ENCODE peak calls at places on chromosomes 16 and 17, in four cellular contexts. Z is Peyer's patch, H is cardiac fibroblast, J is heart left ventricle. L is an unnamed sample.

GRCh38 chr17:4678448-4679026 is 25.4 kb downstream of the PELP1 start:
- DNase-seq in Z (no peak), H (peak; percentile 91), J (no peak), L (no peak)

GRCh38 chr17:11768106-11768505 is 169.8 kb downstream of the DNAH9 start:
- DNase-seq in Z (no peak), H (no peak), J (no peak), L (no peak)

GRCh38 chr17:42386784-42387183 is 1.5 kb downstream of the STAT3 start:
- DNase-seq in Z (no peak), H (no peak), J (no peak), L (no peak)

GRCh38 chr17:76562734-76563148 is 22.9 kb downstream of the PRCD start:
- DNase-seq in Z (no peak), H (peak; percentile 78), J (no peak), L (no peak)

GRCh38 chr16:81521141-81521626 is 76.6 kb downstream of the CMIP start:
- DNase-seq in Z (peak; percentile 80), H (no peak), J (no peak), L (no peak)

GRCh38 chr17:19237389-19238166 is 412 bp downstream of the EPN2 start:
- DNase-seq in Z (peak; percentile 25), H (no peak), J (peak; percentile 50), L (peak; percentile 50)

GRCh38 chr16:88479795-88480760 is 27.0 kb downstream of the ZFPM1 start:
- DNase-seq in Z (peak; percentile 83), H (no peak), J (no peak), L (no peak)

GRCh38 chr16:67236551-67237395 is 9.8 kb downstream of the TMEM208 start:
- DNase-seq in Z (no peak), H (peak; percentile 65), J (no peak), L (no peak)

GRCh38 chr17:72489273-72489641 is 368.4 kb downstream of the SOX9 start:
- DNase-seq in Z (no peak), H (no peak), J (no peak), L (no peak)

GRCh38 chr16:87333581-87334331 is 16.6 kb upstream of the C16orf95 start:
- DNase-seq in Z (no peak), H (no peak), J (no peak), L (peak; percentile 10)

GRCh38 chr16:86512301-86512859 is 2.1 kb downstream of the FOXF1 start:
- DNase-seq in Z (no peak), H (no peak), J (no peak), L (no peak)

GRCh38 chr16:77967054-77968035 is 55.0 kb upstream of the CLEC3A start:
- DNase-seq in Z (no peak), H (no peak), J (no peak), L (no peak)

GRCh38 chr17:30271102-30271501 is 20.6 kb downstream of the BLMH start:
- DNase-seq in Z (no peak), H (peak; percentile 71), J (no peak), L (no peak)

GRCh38 chr16:21301168-21301894 is 23.2 kb upstream of the CRYM start:
- DNase-seq in Z (peak; percentile 84), H (peak; percentile 77), J (peak; percentile 62), L (peak; percentile 61)

GRCh38 chr17:59516451-59516850 is 49.0 kb upstream of the DHX40 start:
- DNase-seq in Z (no peak), H (no peak), J (no peak), L (no peak)

GRCh38 chr17:40025991-40026815 is 11.0 kb downstream of the CSF3 start:
- DNase-seq in Z (no peak), H (peak; percentile 61), J (no peak), L (no peak)

GRCh38 chr17:65243838-65244237 is 106.7 kb downstream of the RGS9 start:
- DNase-seq in Z (no peak), H (peak; percentile 56), J (no peak), L (peak; percentile 11)

GRCh38 chr16:27286446-27286845 is 17.9 kb upstream of the NSMCE1 start:
- DNase-seq in Z (no peak), H (peak; percentile 97), J (peak; percentile 30), L (no peak)

GRCh38 chr16:84029297-84030096 is 13.1 kb downstream of the SLC38A8 start:
- DNase-seq in Z (no peak), H (no peak), J (no peak), L (no peak)

GRCh38 chr17:7176870-7177209 is 2.3 kb downstream of the ASGR1 start:
- DNase-seq in Z (no peak), H (no peak), J (no peak), L (no peak)

GRCh38 chr17:60641810-60642220 is 35.8 kb upstream of the BCAS3 start:
- DNase-seq in Z (no peak), H (peak; percentile 90), J (peak; percentile 68), L (no peak)
- TF ChIP-seq CTCF in Z (peak; percentile 44), H (peak; percentile 39), J (peak; percentile 39), L (peak; percentile 53)

GRCh38 chr17:8905256-8905778 is 37.8 kb upstream of the PIK3R6 start:
- DNase-seq in Z (peak; percentile 10), H (no peak), J (no peak), L (no peak)
- TF ChIP-seq CTCF in Z (no peak), H (no peak), J (no peak), L (no peak)

GRCh38 chr16:66128363-66128725 is 238.1 kb upstream of the CDH5 start:
- DNase-seq in Z (no peak), H (no peak), J (no peak), L (no peak)

GRCh38 chr16:66131156-66131807 is 235.2 kb upstream of the CDH5 start:
- DNase-seq in Z (no peak), H (peak; percentile 31), J (no peak), L (no peak)

GRCh38 chr16:66131895-66132294 is 234.6 kb upstream of the CDH5 start:
- DNase-seq in Z (no peak), H (peak; percentile 22), J (no peak), L (no peak)

GRCh38 chr16:66129196-66129595 is 237.3 kb upstream of the CDH5 start:
- DNase-seq in Z (no peak), H (no peak), J (no peak), L (no peak)

DNA sequence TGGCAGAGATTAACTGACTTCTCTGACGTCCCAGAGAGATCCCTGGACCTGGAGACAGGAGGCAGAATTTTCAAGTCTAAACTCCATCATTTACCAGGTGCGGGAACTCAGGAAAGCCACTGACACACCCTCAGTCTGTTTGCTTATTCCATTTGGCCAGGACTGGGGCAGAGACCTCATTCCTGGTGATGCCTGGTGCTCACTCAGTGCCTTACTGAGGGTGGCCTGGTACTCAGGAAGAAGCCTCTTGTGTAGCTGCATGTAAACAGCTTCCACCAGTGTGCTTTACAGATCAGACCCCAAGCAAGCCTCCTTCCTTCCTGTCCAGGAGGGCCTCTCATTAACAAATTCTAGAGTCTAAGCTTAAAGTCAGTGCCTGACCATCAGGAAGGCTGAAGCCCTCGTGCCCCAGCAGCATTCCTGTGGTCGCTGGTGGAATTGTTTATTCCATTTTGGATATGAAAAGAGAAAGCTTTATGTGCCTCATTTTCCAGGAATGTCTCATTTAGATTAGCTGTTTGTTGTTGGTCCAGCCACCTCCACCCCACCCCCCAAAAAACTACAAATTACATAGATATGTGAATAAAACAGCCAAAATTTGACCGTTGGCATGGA is 236.1 kb upstream of the CDH5 start:
- DNase-seq in Z (no peak), H (peak; percentile 41), J (no peak), L (no peak)
- TF ChIP-seq CTCF in Z (no peak), H (no peak), J (no peak), L (no peak)

GRCh38 chr17:34357398-34357797 is 1.1 kb downstream of the CCL13 start:
- DNase-seq in Z (no peak), H (no peak), J (no peak), L (no peak)
- TF ChIP-seq CTCF in Z (no peak), H (no peak), J (no peak), L (no peak)

GRCh38 chr16:3264137-3265036 is 8.0 kb upstream of the MEFV start:
- DNase-seq in Z (peak; percentile 95), H (peak; percentile 99), J (peak; percentile 97), L (peak; percentile 98)
- TF ChIP-seq CTCF in Z (peak; percentile 38), H (peak; percentile 28), J (peak; percentile 7), L (peak; percentile 56)

L was measured in heart right ventricle.